ENCODE peak calls at places on chromosomes 16 and 17, in eight cellular contexts. S, W, Q, V, G, O, J and Y are unnamed samples.

GRCh38 chr16:8905168-8905762 is 23.1 kb downstream of the LITAFD start:
- DNase-seq in O (peak; percentile 29), J (no peak), V (no peak), S (no peak), Q (no peak), G (peak; percentile 35), W (peak; percentile 56), Y (peak; percentile 56)

GRCh38 chr16:87621976-87622713 is 19.8 kb downstream of the JPH3 start:
- DNase-seq in J (no peak), W (no peak), S (no peak), O (no peak), Q (no peak), G (no peak), V (no peak), Y (no peak)

GRCh38 chr16:85056211-85056748 is 28.7 kb downstream of the KIAA0513 start:
- DNase-seq in O (no peak), G (no peak), V (no peak), Q (no peak), S (no peak), W (peak; percentile 65), J (no peak), Y (peak; percentile 46)

GRCh38 chr17:76524598-76525512 is 12.7 kb downstream of the CYGB start:
- DNase-seq in Q (no peak), V (peak; percentile 81), S (peak; percentile 44), J (no peak), W (peak; percentile 92), G (no peak), O (peak; percentile 71), Y (peak; percentile 77)

GRCh38 chr16:29962344-29962994 is 590 bp downstream of the TMEM219 start:
- DNase-seq in S (peak; percentile 15), V (no peak), O (peak; percentile 20), G (no peak), Q (no peak), W (peak; percentile 68), J (no peak), Y (peak; percentile 58)

GRCh38 chr17:16814439-16814838 is 124.4 kb downstream of the CCDC144A start:
- DNase-seq in J (no peak), G (no peak), V (no peak), Q (no peak), O (peak; percentile 1), W (no peak), S (no peak), Y (no peak)

GRCh38 chr17:42679492-42680330 is 1.9 kb downstream of the CCR10 start:
- DNase-seq in G (no peak), O (peak; percentile 70), S (peak; percentile 69), V (peak; percentile 84), Q (peak; percentile 96), J (peak; percentile 76), W (peak; percentile 86), Y (peak; percentile 90)

GRCh38 chr17:28599311-28600184 is 723 bp upstream of the SPAG5 start:
- DNase-seq in G (peak; percentile 68), S (peak; percentile 52), Q (peak; percentile 78), V (peak; percentile 52), W (peak; percentile 96), O (peak; percentile 80), J (no peak), Y (peak; percentile 96)

GRCh38 chr17:31374503-31374902 is 17.0 kb upstream of the RAB11FIP4 start:
- DNase-seq in G (no peak), S (no peak), V (no peak), W (no peak), J (no peak), O (no peak), Q (no peak), Y (no peak)

GRCh38 chr17:34318474-34318873 is 761 bp upstream of the CCL8 start:
- DNase-seq in S (no peak), V (no peak), Q (no peak), G (no peak), O (peak; percentile 1), J (no peak), W (no peak), Y (no peak)

GRCh38 chr16:58744497-58744896 is 10.4 kb upstream of the GOT2 start:
- DNase-seq in G (no peak), O (no peak), V (no peak), Q (no peak), S (no peak), J (no peak), W (no peak), Y (no peak)

GRCh38 chr17:79949646-79950292 is 85.9 kb downstream of the TBC1D16 start:
- DNase-seq in V (peak; percentile 6), J (peak; percentile 65), O (no peak), Q (no peak), G (no peak), W (no peak), S (no peak), Y (no peak)

GRCh38 chr17:47615766-47616424 is 33.8 kb upstream of the KPNB1 start:
- DNase-seq in Q (no peak), W (peak; percentile 65), O (peak; percentile 92), G (no peak), S (no peak), V (no peak), J (peak; percentile 49), Y (peak; percentile 71)

GRCh38 chr16:85995591-85996461 is 96.9 kb downstream of the IRF8 start:
- DNase-seq in Q (no peak), O (no peak), V (no peak), W (no peak), S (no peak), G (no peak), J (no peak), Y (no peak)

GRCh38 chr16:73018796-73019455 is 29.0 kb downstream of the ZFHX3 start:
- DNase-seq in V (no peak), J (no peak), W (no peak), G (no peak), O (no peak), Q (no peak), S (peak; percentile 53), Y (no peak)
- H3K4me1 ChIP-seq in V (peaks cover 73% of the 10 kb centered on the region), J (peaks cover 7% of the 10 kb centered on the region), W (peaks cover 29% of the 10 kb centered on the region), G (peaks cover 25% of the 10 kb centered on the region), O (peaks cover 44% of the 10 kb centered on the region), Q (no peaks in the 10 kb centered on the region), S (peaks cover 85% of the 10 kb centered on the region), Y (peaks cover 24% of the 10 kb centered on the region)

GRCh38 chr17:50918933-50919296 is 52.8 kb upstream of the TOB1 start:
- DNase-seq in J (no peak), V (no peak), W (peak; percentile 27), O (no peak), S (no peak), G (no peak), Q (no peak), Y (peak; percentile 62)
- H3K4me1 ChIP-seq in J (peaks cover 33% of the 10 kb centered on the region), V (peaks cover 87% of the 10 kb centered on the region), W (peaks cover 47% of the 10 kb centered on the region), O (peaks cover 19% of the 10 kb centered on the region), S (peaks cover 21% of the 10 kb centered on the region), G (peaks cover 12% of the 10 kb centered on the region), Q (peaks cover 8% of the 10 kb centered on the region), Y (peaks cover 17% of the 10 kb centered on the region)

GRCh38 chr16:715448-716249 is 731 bp downstream of the METRN start:
- DNase-seq in O (no peak), S (peak; percentile 35), J (no peak), V (no peak), W (peak; percentile 45), Q (no peak), G (no peak), Y (peak; percentile 63)

GRCh38 chr16:716768-717325 is 1.9 kb downstream of the METRN start:
- DNase-seq in G (no peak), W (no peak), O (no peak), S (no peak), Q (no peak), J (no peak), V (no peak), Y (no peak)

GRCh38 chr16:717651-718245 is 2.8 kb downstream of the METRN start:
- DNase-seq in J (no peak), Q (no peak), V (no peak), W (no peak), S (no peak), G (no peak), O (no peak), Y (no peak)

GRCh38 chr16:714558-715447 is at the start of gene METRN:
- DNase-seq in S (peak; percentile 94), G (no peak), O (peak; percentile 84), Q (peak; percentile 95), W (peak; percentile 89), J (peak; percentile 87), V (peak; percentile 95), Y (peak; percentile 97)

GRCh38 chr16:716250-716607 is 1.3 kb downstream of the METRN start:
- DNase-seq in S (peak; percentile 71), W (peak; percentile 44), G (no peak), V (no peak), O (no peak), J (peak; percentile 84), Q (no peak), Y (peak; percentile 63)
- H3K4me1 ChIP-seq in S (peaks cover 23% of the 10 kb centered on the region), W (peaks cover 62% of the 10 kb centered on the region), G (peaks cover 54% of the 10 kb centered on the region), V (peaks cover 55% of the 10 kb centered on the region), O (peaks cover 33% of the 10 kb centered on the region), J (peaks cover 44% of the 10 kb centered on the region), Q (peaks cover 26% of the 10 kb centered on the region), Y (peaks cover 9% of the 10 kb centered on the region)

DNA sequence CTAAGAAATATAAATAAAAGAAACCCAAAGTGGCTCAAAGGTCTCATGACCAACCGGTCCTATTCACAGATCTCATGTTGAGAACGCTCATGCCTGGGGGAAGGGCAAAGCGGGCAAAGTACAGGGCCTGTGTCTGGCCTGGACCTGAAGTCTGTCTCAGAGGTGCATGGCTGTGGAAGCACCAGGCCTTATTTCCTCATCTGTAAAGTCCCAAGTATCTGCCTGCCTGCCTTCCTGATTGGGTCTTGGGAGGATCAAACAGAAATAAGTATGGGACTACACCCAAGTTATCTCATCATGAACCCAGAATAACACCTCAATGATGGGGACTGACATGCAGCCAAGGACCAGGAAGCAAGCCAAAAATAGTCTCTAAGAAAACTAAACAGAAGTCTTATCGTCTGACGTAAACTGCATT is 14.2 kb downstream of the AXIN2 start:
- DNase-seq in Q (no peak), J (no peak), O (no peak), V (no peak), G (no peak), S (peak; percentile 63), W (no peak), Y (no peak)
- H3K4me1 ChIP-seq in Q (peaks cover 3% of the 10 kb centered on the region), J (peaks cover 51% of the 10 kb centered on the region), O (peaks cover 8% of the 10 kb centered on the region), V (peaks cover 51% of the 10 kb centered on the region), G (no peaks in the 10 kb centered on the region), S (peaks cover 51% of the 10 kb centered on the region), W (peaks cover 8% of the 10 kb centered on the region), Y (peaks cover 12% of the 10 kb centered on the region)